ENCODE peak calls at places on chromosomes 6 and 20, in five cellular contexts. Q is Panc1, D is bronchial epithelial cell, H is GM23338, L is body of pancreas. X is an unnamed sample.

GRCh38 chr6:100996409-100996808 is 115.3 kb upstream of the ASCC3 start:
- DNase-seq in D (no peak), L (no peak), Q (no peak), H (no peak), X (no peak)

GRCh38 chr6:30044630-30045029 is 16.4 kb upstream of the POLR1H start:
- DNase-seq in H (no peak), D (peak; percentile 59), L (no peak), Q (no peak), X (peak; percentile 42)

GRCh38 chr20:5222919-5223634 is 93.7 kb downstream of the PROKR2 start:
- DNase-seq in L (peak; percentile 57), Q (peak; percentile 54), H (peak; percentile 88), D (peak; percentile 60), X (peak; percentile 21)

GRCh38 chr20:56353356-56353755 is 5.4 kb upstream of the FAM210B start:
- DNase-seq in H (no peak), L (no peak), Q (no peak), D (no peak), X (no peak)

GRCh38 chr20:62025394-62025793 is 40.3 kb downstream of the TAF4 start:
- DNase-seq in Q (no peak), L (no peak), D (no peak), H (no peak), X (no peak)

GRCh38 chr6:165110871-165111270 is 198.5 kb downstream of the C6orf118 start:
- DNase-seq in H (no peak), D (no peak), Q (no peak), L (no peak), X (no peak)

GRCh38 chr6:119077643-119078448 is 618 bp downstream of the FAM184A start:
- DNase-seq in D (peak; percentile 58), H (peak; percentile 82), Q (peak; percentile 18), L (peak; percentile 42), X (no peak)

GRCh38 chr6:155327326-155328073 is 13.2 kb upstream of the TFB1M start:
- DNase-seq in L (peak; percentile 68), D (peak; percentile 49), H (peak; percentile 77), Q (peak; percentile 55), X (peak; percentile 46)

GRCh38 chr6:14035448-14035847 is 82.1 kb upstream of the CD83 start:
- DNase-seq in L (peak; percentile 76), D (peak; percentile 27), Q (no peak), H (peak; percentile 82), X (peak; percentile 62)

GRCh38 chr6:110217255-110217654 is 37.0 kb downstream of the CDC40 start:
- DNase-seq in H (peak; percentile 27), D (peak; percentile 39), Q (no peak), L (no peak), X (no peak)

GRCh38 chr6:19578489-19578888 is 258.7 kb upstream of the ID4 start:
- DNase-seq in L (no peak), H (no peak), Q (no peak), D (no peak), X (peak; percentile 32)

GRCh38 chr6:129544892-129545612 is 164.9 kb downstream of the ARHGAP18 start:
- DNase-seq in L (no peak), H (no peak), Q (no peak), D (no peak), X (no peak)

GRCh38 chr20:41098703-41099250 is 38.6 kb upstream of the PLCG1 start:
- DNase-seq in D (no peak), L (no peak), Q (no peak), H (no peak), X (peak; percentile 74)

GRCh38 chr6:43982084-43982625 is 145.1 kb downstream of the MRPL14 start:
- DNase-seq in D (no peak), L (no peak), H (no peak), Q (no peak), X (no peak)

GRCh38 chr20:49909499-49910339 is 5.6 kb downstream of the SPATA2 start:
- DNase-seq in H (peak; percentile 59), L (peak; percentile 52), Q (no peak), D (no peak), X (no peak)

GRCh38 chr20:61067221-61067620 is 184.8 kb upstream of the CDH4 start:
- DNase-seq in L (no peak), Q (no peak), D (no peak), H (no peak), X (no peak)

GRCh38 chr6:49570474-49571079 is 20.1 kb downstream of the C6orf141 start:
- DNase-seq in L (no peak), D (peak; percentile 50), Q (no peak), H (no peak), X (no peak)

GRCh38 chr6:2166717-2167116 is 78.7 kb downstream of the GMDS start:
- DNase-seq in H (no peak), D (peak; percentile 69), Q (peak; percentile 51), L (peak; percentile 90), X (no peak)

GRCh38 chr6:88919032-88919431 is 44.4 kb downstream of the RNGTT start:
- DNase-seq in L (no peak), H (no peak), D (no peak), Q (no peak), X (no peak)

GRCh38 chr6:163717106-163717764 is 302.7 kb downstream of the QKI start:
- DNase-seq in D (no peak), L (no peak), Q (no peak), H (no peak), X (no peak)

GRCh38 chr6:105077592-105078463 is 102.0 kb downstream of the POPDC3 start:
- DNase-seq in H (peak; percentile 76), D (peak; percentile 84), Q (no peak), L (no peak), X (peak; percentile 27)

GRCh38 chr6:143513410-143513809 is 1.9 kb upstream of the FUCA2 start:
- DNase-seq in H (peak; percentile 88), D (peak; percentile 12), L (no peak), Q (no peak), X (no peak)

GRCh38 chr6:48078092-48078491 is 32.9 kb downstream of the PTCHD4 start:
- DNase-seq in Q (no peak), L (no peak), H (no peak), D (peak; percentile 84), X (peak; percentile 16)

GRCh38 chr6:147888374-147888773 is 379.9 kb downstream of the SAMD5 start:
- DNase-seq in D (no peak), Q (no peak), L (no peak), H (no peak), X (no peak)

GRCh38 chr20:47929368-47930115 is 144.3 kb upstream of the SULF2 start:
- DNase-seq in Q (no peak), L (peak; percentile 8), D (peak; percentile 88), H (no peak), X (peak; percentile 59)

GRCh38 chr20:14193443-14193842 is 144.0 kb downstream of the FLRT3 start:
- DNase-seq in D (no peak), H (peak; percentile 30), Q (no peak), L (no peak), X (no peak)

GRCh38 chr20:33897313-33897912 is 86.3 kb downstream of the CHMP4B start:
- DNase-seq in Q (no peak), H (no peak), L (no peak), D (no peak), X (no peak)
- TF ChIP-seq CTCF in Q (no peak), H (peak; percentile 56), L (no peak), D (peak; percentile 19), X (peak; percentile 25)

DNA sequence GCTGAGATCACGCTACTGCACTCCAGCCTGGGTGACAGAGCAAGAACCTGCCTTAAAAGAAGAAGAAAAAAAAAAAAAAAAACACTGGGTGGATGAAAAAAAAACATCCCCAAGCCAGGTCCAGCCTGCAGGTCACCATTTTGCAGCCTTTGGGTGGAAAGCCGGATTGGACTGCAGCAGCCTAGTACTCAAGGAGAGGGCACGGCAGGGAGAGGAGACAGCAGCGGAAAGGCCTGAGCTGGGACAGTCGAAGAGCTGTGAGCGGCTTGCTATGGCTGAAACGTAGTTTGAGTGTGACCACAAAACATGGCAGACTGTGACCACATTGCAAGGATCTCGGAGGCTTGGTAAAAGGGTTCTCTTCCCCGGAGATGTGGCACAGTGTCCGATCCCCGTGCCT is 173.0 kb downstream of the NFATC2 start:
- DNase-seq in L (no peak), Q (no peak), H (no peak), D (no peak), X (no peak)
- H3K4me3 ChIP-seq in L (no peak overlapping the region), Q (no peak overlapping the region), H (no peak overlapping the region), D (no peak overlapping the region), X (no peak overlapping the region)

DNA sequence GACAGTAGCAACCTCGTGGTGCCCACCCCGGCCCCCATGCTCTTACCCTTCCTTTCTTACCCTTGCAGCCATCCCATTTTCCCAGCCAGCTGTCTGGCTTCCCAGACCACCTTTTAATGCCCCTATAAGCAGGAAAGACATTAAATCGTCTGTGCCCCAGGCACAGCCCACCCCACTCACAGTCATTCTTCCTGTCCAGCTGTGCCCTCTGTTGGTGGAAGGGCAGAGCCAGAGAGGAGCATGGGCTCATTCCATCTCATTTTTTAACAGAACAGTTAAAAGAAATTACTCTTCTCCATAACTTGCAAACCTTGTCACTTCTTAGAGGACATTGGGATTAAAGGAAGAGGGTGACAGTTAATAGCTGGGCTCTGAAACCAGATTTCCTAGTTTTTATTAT is 240.5 kb downstream of the NRN1 start:
- DNase-seq in D (no peak), Q (no peak), L (no peak), H (no peak), X (no peak)
- TF ChIP-seq CTCF in D (no peak), Q (no peak), L (no peak), H (peak; percentile 58), X (peak; percentile 44)

GRCh38 chr6:156841508-156841907 is 64.3 kb downstream of the ARID1B start:
- DNase-seq in D (no peak), H (no peak), Q (no peak), L (no peak), X (no peak)
- H3K4me3 ChIP-seq in D (no peak overlapping the region), H (no peak overlapping the region), Q (no peak overlapping the region), L (no peak overlapping the region), X (no peak overlapping the region)

GRCh38 chr20:53845980-53846379 is 224.4 kb downstream of the BCAS1 start:
- DNase-seq in H (no peak), D (no peak), L (no peak), Q (no peak), X (no peak)

GRCh38 chr20:53841741-53842140 is 228.7 kb downstream of the BCAS1 start:
- DNase-seq in H (no peak), Q (no peak), L (no peak), D (no peak), X (no peak)

GRCh38 chr20:53844259-53844658 is 226.1 kb downstream of the BCAS1 start:
- DNase-seq in Q (no peak), H (no peak), D (no peak), L (no peak), X (no peak)

GRCh38 chr20:53842301-53843099 is 227.9 kb downstream of the BCAS1 start:
- DNase-seq in L (no peak), H (no peak), D (no peak), Q (no peak), X (no peak)

DNA sequence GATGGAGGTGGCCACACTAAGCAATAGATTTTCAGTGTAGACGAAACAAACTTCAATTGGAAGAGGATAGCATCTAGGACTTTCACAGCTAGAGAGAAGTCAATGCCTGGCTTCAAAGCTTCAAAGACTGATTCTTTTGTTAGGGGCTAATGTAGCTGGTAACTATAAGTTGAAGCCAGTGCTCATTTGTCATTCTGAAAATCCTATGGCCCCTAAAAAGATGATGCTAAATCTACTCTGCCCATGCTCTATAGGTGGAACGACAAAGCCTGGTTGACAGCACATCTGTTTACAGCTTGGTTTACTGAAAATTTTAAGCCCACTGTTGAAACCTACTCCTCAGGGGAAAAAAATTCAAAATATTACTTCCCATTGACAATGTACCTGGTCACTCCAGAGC is 226.7 kb downstream of the BCAS1 start:
- DNase-seq in D (no peak), L (no peak), Q (no peak), H (no peak), X (no peak)
- TF ChIP-seq CTCF in D (no peak), L (no peak), Q (no peak), H (no peak), X (no peak)

X was measured in AG09309.